ENCODE peak calls at places on chromosomes 3 and 15, in ten cellular contexts. V, R, M, L, T, J, H, W, X and G are unnamed samples.

GRCh38 chr15:74428442-74428787 is 5.3 kb downstream of the SEMA7A start:
- DNase-seq in V (no peak), R (no peak), M (no peak), L (no peak), T (no peak), J (no peak), H (no peak), W (no peak), X (no peak), G (no peak)

GRCh38 chr15:101267320-101268104 is 9.8 kb downstream of the SELENOS start:
- DNase-seq in V (no peak), R (peak), M (peak), L (peak), T (no peak), J (no peak), H (peak), W (peak), X (no peak), G (peak)

GRCh38 chr3:102441832-102442231 is 7.0 kb downstream of the ZPLD1 start:
- DNase-seq in V (no peak), R (peak), M (no peak), L (no peak), T (no peak), J (no peak), H (no peak), W (no peak), X (no peak), G (no peak)

GRCh38 chr3:187742351-187743171 is 2.7 kb downstream of the BCL6 start:
- DNase-seq in V (peak), R (peak), M (peak), L (no peak), T (no peak), J (no peak), H (peak), W (peak), X (peak), G (peak)

GRCh38 chr3:117887031-117887430 is 1147.6 kb downstream of the IGSF11 start:
- DNase-seq in V (no peak), R (no peak), M (no peak), L (no peak), T (no peak), J (no peak), H (no peak), W (no peak), X (no peak), G (no peak)

GRCh38 chr3:99586680-99587079 is 51.7 kb upstream of the COL8A1 start:
- DNase-seq in V (no peak), R (peak), M (no peak), L (no peak), T (no peak), J (no peak), H (peak), W (no peak), X (no peak), G (peak)

GRCh38 chr3:171776411-171776810 is 33.9 kb downstream of the PLD1 start:
- DNase-seq in V (no peak), R (no peak), M (no peak), L (no peak), T (no peak), J (peak), H (no peak), W (no peak), X (no peak), G (no peak)

GRCh38 chr15:55786341-55786740 is 43.4 kb upstream of the PRTG start:
- DNase-seq in V (no peak), R (no peak), M (no peak), L (no peak), T (no peak), J (no peak), H (no peak), W (no peak), X (no peak), G (no peak)

GRCh38 chr3:124178531-124178930 is 186.6 kb upstream of the ROPN1 start:
- DNase-seq in V (no peak), R (no peak), M (no peak), L (no peak), T (no peak), J (no peak), H (peak), W (no peak), X (no peak), G (no peak)

GRCh38 chr3:60954049-60954448 is 297.2 kb downstream of the FHIT start:
- DNase-seq in V (no peak), R (no peak), M (no peak), L (no peak), T (no peak), J (no peak), H (peak), W (no peak), X (no peak), G (peak)

GRCh38 chr3:172939651-172940293 is 189.2 kb downstream of the ECT2 start:
- DNase-seq in V (no peak), R (peak), M (no peak), L (no peak), T (no peak), J (peak), H (no peak), W (peak), X (no peak), G (no peak)

GRCh38 chr15:51622269-51623180 is at the start of gene DMXL2:
- DNase-seq in V (peak), R (peak), M (peak), L (peak), T (peak), J (peak), H (peak), W (peak), X (peak), G (peak)

GRCh38 chr3:195238626-195239118 is 32.3 kb downstream of the XXYLT1 start:
- DNase-seq in V (peak), R (peak), M (peak), L (peak), T (no peak), J (peak), H (peak), W (peak), X (peak), G (peak)

GRCh38 chr15:91537868-91538267 is 315.6 kb upstream of the SLCO3A1 start:
- DNase-seq in V (no peak), R (no peak), M (no peak), L (no peak), T (no peak), J (no peak), H (peak), W (no peak), X (no peak), G (no peak)

GRCh38 chr15:100340721-100341661 is 784 bp downstream of the ADAMTS17 start:
- DNase-seq in V (no peak), R (no peak), M (peak), L (no peak), T (no peak), J (peak), H (peak), W (no peak), X (no peak), G (no peak)

GRCh38 chr3:194750409-194750808 is 64.7 kb downstream of the FAM43A start:
- DNase-seq in V (no peak), R (peak), M (no peak), L (no peak), T (no peak), J (no peak), H (no peak), W (no peak), X (no peak), G (no peak)

GRCh38 chr3:9452417-9452816 is 55.0 kb downstream of the SETD5 start:
- DNase-seq in V (no peak), R (peak), M (no peak), L (no peak), T (no peak), J (no peak), H (peak), W (peak), X (no peak), G (peak)

DNA sequence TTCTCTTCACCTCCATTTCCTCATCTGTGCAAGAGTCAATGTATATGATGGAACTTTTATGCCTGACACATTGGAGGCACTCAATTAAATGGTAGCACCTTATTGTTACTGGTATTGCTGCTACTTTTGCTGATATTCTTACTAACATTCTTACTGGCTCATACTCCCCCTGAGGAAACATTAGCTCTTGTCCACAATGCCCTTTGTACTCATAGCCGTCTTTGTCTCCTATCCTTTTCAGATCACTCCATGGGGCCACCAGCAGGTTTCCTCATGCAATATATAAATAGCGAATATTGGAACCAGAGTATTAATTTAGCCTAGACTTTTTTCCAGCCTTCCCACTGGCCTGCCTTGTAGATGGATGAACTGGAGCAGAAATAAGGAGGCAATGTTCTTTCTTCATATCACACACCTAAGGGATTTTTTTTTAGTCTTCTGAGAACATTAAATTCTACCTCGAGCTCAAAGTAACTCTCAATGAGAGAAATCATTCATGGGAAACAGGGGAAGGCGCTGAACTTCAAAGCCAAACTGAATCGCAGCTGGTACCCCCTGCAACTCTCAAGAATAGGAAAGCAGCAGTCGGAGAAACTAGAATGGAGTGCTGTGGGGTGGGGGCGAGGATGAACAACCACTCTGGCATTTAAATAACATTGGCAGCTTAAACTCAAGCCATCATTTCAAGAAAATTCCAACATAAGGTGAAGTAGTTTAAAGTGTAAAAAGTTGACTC is 300.4 kb downstream of the TAFA4 start:
- DNase-seq in V (no peak), R (no peak), M (no peak), L (no peak), T (no peak), J (no peak), H (no peak), W (no peak), X (no peak), G (no peak)
- H3K4me3 ChIP-seq in V (no peak), R (no peak), M (no peak), L (no peak), T (no peak), J (no peak), H (no peak), W (no peak), X (no peak), G (no peak)

DNA sequence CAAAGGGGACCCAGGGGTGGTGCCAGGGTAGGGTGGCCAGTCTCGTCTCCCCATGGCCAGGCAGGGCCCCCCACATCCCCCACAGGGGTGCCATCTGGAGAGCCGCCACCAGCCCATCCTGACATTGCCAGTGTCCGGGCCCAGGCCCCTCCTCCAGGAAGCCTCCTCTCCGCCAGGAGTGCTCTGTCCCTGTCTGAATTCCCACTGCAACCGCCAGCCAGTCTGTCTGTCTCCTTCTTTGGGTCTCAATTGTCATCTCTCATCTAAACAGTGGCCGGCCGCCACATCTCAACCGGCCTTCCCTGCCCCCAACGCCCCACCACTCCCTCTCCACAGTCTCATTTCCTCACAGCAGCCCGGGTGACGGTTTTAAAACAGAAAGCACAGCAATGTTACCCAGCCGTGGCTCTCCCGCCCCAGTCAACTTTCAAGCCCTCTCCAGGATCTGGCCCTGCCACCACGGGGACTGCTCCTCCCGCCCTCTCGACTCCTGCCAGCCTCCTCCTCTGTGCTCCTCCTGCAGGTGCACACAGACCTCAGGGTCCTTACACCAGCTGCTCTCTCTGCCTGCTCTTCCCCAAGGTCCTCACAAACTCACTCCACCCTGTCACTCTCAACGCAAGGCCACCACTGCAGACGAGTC is 57.0 kb downstream of the IQSEC1 start:
- DNase-seq in V (peak), R (no peak), M (peak), L (peak), T (no peak), J (no peak), H (peak), W (no peak), X (peak), G (no peak)
- H3K4me3 ChIP-seq in V (peak), R (no peak), M (peak), L (peak), T (no peak), J (no peak), H (no peak), W (no peak), X (no peak), G (no peak)

GRCh38 chr3:29335921-29336320 is 55.0 kb downstream of the RBMS3 start:
- DNase-seq in V (no peak), R (peak), M (no peak), L (no peak), T (no peak), J (peak), H (peak), W (no peak), X (no peak), G (no peak)
- H3K4me3 ChIP-seq in V (peak), R (peak), M (peak), L (peak), T (peak), J (peak), H (peak), W (peak), X (no peak), G (peak)

GRCh38 chr3:50322386-50323091 is at the start of gene HYAL2:
- DNase-seq in V (peak), R (no peak), M (peak), L (peak), T (no peak), J (no peak), H (no peak), W (peak), X (peak), G (no peak)

GRCh38 chr3:50323614-50324199 is 1.2 kb upstream of the HYAL2 start:
- DNase-seq in V (peak), R (no peak), M (peak), L (peak), T (no peak), J (no peak), H (no peak), W (peak), X (peak), G (no peak)

GRCh38 chr3:50321844-50322385 is 630 bp downstream of the HYAL2 start:
- DNase-seq in V (no peak), R (no peak), M (no peak), L (no peak), T (no peak), J (no peak), H (no peak), W (no peak), X (no peak), G (no peak)

GRCh38 chr3:50324351-50325144 is 2.0 kb upstream of the HYAL2 start:
- DNase-seq in V (peak), R (peak), M (peak), L (peak), T (peak), J (peak), H (peak), W (peak), X (peak), G (peak)

GRCh38 chr3:50323092-50323600 is 601 bp upstream of the HYAL2 start:
- DNase-seq in V (peak), R (no peak), M (no peak), L (peak), T (no peak), J (no peak), H (no peak), W (peak), X (peak), G (no peak)
- H3K4me3 ChIP-seq in V (peak), R (no peak), M (peak), L (no peak), T (no peak), J (no peak), H (no peak), W (no peak), X (no peak), G (no peak)

GRCh38 chr15:96345560-96346389 is 15.3 kb downstream of the NR2F2 start:
- DNase-seq in V (peak), R (peak), M (peak), L (peak), T (peak), J (peak), H (peak), W (peak), X (peak), G (peak)

GRCh38 chr15:96342611-96343528 is 12.4 kb downstream of the NR2F2 start:
- DNase-seq in V (no peak), R (peak), M (no peak), L (peak), T (no peak), J (no peak), H (no peak), W (no peak), X (no peak), G (peak)

GRCh38 chr15:96343529-96344072 is 13.1 kb downstream of the NR2F2 start:
- DNase-seq in V (no peak), R (peak), M (peak), L (peak), T (no peak), J (no peak), H (no peak), W (no peak), X (no peak), G (no peak)

GRCh38 chr15:96344706-96345559 is 14.4 kb downstream of the NR2F2 start:
- DNase-seq in V (no peak), R (peak), M (peak), L (peak), T (no peak), J (no peak), H (no peak), W (no peak), X (no peak), G (no peak)

GRCh38 chr15:96344120-96344705 is 13.7 kb downstream of the NR2F2 start:
- DNase-seq in V (no peak), R (peak), M (no peak), L (peak), T (no peak), J (no peak), H (no peak), W (no peak), X (no peak), G (no peak)
- H3K4me3 ChIP-seq in V (peak), R (peak), M (peak), L (peak), T (no peak), J (no peak), H (no peak), W (peak), X (no peak), G (no peak)

GRCh38 chr3:52289747-52290595 is 2.3 kb downstream of the GLYCTK start:
- DNase-seq in V (no peak), R (no peak), M (no peak), L (peak), T (no peak), J (no peak), H (no peak), W (no peak), X (no peak), G (no peak)

GRCh38 chr3:52291508-52292181 is 4.0 kb downstream of the GLYCTK start:
- DNase-seq in V (no peak), R (peak), M (no peak), L (no peak), T (no peak), J (peak), H (peak), W (peak), X (peak), G (no peak)

GRCh38 chr3:52292247-52293065 is 4.8 kb downstream of the GLYCTK start:
- DNase-seq in V (no peak), R (no peak), M (no peak), L (no peak), T (no peak), J (no peak), H (no peak), W (no peak), X (no peak), G (no peak)

GRCh38 chr3:52289338-52289746 is 1.7 kb downstream of the GLYCTK start:
- DNase-seq in V (no peak), R (no peak), M (no peak), L (peak), T (no peak), J (no peak), H (no peak), W (no peak), X (no peak), G (no peak)

GRCh38 chr3:52290596-52291507 is 3.2 kb downstream of the GLYCTK start:
- DNase-seq in V (no peak), R (no peak), M (no peak), L (peak), T (no peak), J (no peak), H (no peak), W (no peak), X (no peak), G (no peak)
- H3K4me3 ChIP-seq in V (no peak), R (no peak), M (no peak), L (no peak), T (no peak), J (no peak), H (no peak), W (no peak), X (no peak), G (no peak)

DNA sequence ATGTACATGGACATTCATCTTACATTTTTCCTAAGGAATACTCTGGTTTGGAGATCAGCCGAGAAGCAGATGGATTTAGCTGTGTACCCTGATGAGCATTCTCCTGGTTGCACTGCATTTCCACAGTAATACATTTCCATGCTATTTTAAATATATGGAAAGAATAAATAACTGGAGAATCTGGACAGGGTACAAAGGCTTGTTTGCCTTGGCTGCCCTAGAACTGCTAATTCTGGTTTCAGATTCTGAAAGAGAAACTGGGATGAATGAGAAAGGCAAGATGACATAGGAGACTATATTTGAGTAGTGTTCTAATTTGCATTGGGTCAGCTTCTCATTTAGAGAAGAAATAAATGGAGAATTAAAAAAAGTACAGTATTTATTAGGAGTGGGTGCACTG is 190.8 kb upstream of the FAM3D start:
- DNase-seq in V (no peak), R (no peak), M (no peak), L (no peak), T (no peak), J (no peak), H (no peak), W (no peak), X (no peak), G (no peak)
- H3K4me3 ChIP-seq in V (no peak), R (no peak), M (no peak), L (no peak), T (no peak), J (no peak), H (no peak), W (no peak), X (no peak), G (no peak)

GRCh38 chr3:75395601-75396315 is 268.4 kb upstream of the FRG2C start:
- DNase-seq in V (no peak), R (no peak), M (no peak), L (no peak), T (no peak), J (no peak), H (no peak), W (no peak), X (no peak), G (no peak)
- H3K4me3 ChIP-seq in V (peak), R (no peak), M (peak), L (peak), T (no peak), J (no peak), H (peak), W (no peak), X (no peak), G (no peak)

DNA sequence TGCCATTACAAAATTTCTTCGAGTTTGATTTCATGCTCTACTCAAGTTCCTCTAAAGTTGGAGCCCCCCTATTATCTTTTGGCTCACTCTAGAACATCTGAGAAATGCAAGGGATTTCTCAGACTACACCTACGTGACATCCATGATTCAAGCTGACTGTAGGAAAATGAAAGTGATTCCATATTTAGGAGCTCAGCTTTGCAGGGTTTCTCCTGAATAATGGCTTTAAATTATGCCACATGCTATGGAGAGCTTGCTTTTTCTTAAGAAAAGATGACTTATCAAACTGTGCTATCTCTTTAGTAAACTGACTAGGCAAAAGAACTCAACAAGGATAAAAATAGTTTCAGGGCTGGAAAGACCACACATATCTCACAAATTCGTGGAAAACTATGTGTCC is 292.1 kb downstream of the LSAMP start:
- DNase-seq in V (no peak), R (peak), M (no peak), L (no peak), T (no peak), J (no peak), H (peak), W (peak), X (no peak), G (peak)
- H3K4me3 ChIP-seq in V (peak), R (no peak), M (no peak), L (no peak), T (no peak), J (no peak), H (peak), W (no peak), X (no peak), G (no peak)